ENCODE peak calls at places on chromosomes 7 and 10, in eight cellular contexts. Z is Calu3; X is stimulated activated CD4-positive, alpha-beta T cell treated with anti-CD3 and anti-CD28 coated beads, TNF-alpha, amount 100 ng/mL, for 4 hours; A is stimulated activated naive CD8-positive, alpha-beta T cell treated with anti-CD3 and anti-CD28 coated beads, Interleukin-15, amount 100 ng/mL, for 72 hours; M is GM12892; K is GM12891; H is kidney glomerular epithelial cell; I is foreskin keratinocyte. Q is an unnamed sample.

GRCh38 chr10:31136951-31137885 is 105.6 kb upstream of the ZNF438 start:
- DNase-seq in Z (no peak), X (no peak), A (no peak), M (no peak), K (no peak), H (no peak), I (peak; percentile 31), Q (no peak)

GRCh38 chr7:144001543-144001942 is 1.4 kb downstream of the OR6B1 start:
- DNase-seq in Z (no peak), X (no peak), A (no peak), M (no peak), K (no peak), H (no peak), I (peak; percentile 19), Q (no peak)

GRCh38 chr10:22386396-22386928 is 41.2 kb downstream of the SPAG6 start:
- DNase-seq in Z (no peak), X (no peak), A (no peak), M (no peak), K (no peak), H (no peak), I (no peak), Q (no peak)

GRCh38 chr10:43775379-43775778 is 126.7 kb upstream of the ZNF32 start:
- DNase-seq in Z (no peak), X (no peak), A (no peak), M (no peak), K (no peak), H (no peak), I (no peak), Q (no peak)

GRCh38 chr10:10869592-10869991 is 148.1 kb upstream of the CELF2 start:
- DNase-seq in Z (no peak), X (no peak), A (no peak), M (no peak), K (no peak), H (no peak), I (peak; percentile 43), Q (no peak)

GRCh38 chr7:82005056-82005455 is 235.2 kb upstream of the HGF start:
- DNase-seq in Z (no peak), X (no peak), A (no peak), M (no peak), K (no peak), H (no peak), I (no peak), Q (no peak)

GRCh38 chr7:51187941-51188340 is 128.7 kb downstream of the COBL start:
- DNase-seq in Z (no peak), X (no peak), A (no peak), M (no peak), K (no peak), H (no peak), I (no peak), Q (no peak)

GRCh38 chr10:119602241-119603095 is 5.7 kb upstream of the TIAL1 start:
- DNase-seq in Z (peak; percentile 22), X (no peak), A (peak; percentile 28), M (no peak), K (no peak), H (no peak), I (peak; percentile 23), Q (no peak)

GRCh38 chr10:44260286-44260928 is 124.5 kb downstream of the CXCL12 start:
- DNase-seq in Z (no peak), X (no peak), A (no peak), M (no peak), K (no peak), H (no peak), I (no peak), Q (no peak)

GRCh38 chr10:117342638-117343037 is 32.6 kb downstream of the PDZD8 start:
- DNase-seq in Z (no peak), X (no peak), A (no peak), M (no peak), K (no peak), H (peak; percentile 10), I (peak; percentile 67), Q (no peak)

GRCh38 chr7:44278451-44279161 is 46.8 kb downstream of the CAMK2B start:
- DNase-seq in Z (no peak), X (no peak), A (no peak), M (no peak), K (no peak), H (no peak), I (no peak), Q (no peak)

GRCh38 chr7:44273681-44274622 is 51.4 kb downstream of the CAMK2B start:
- DNase-seq in Z (no peak), X (no peak), A (no peak), M (no peak), K (no peak), H (no peak), I (no peak), Q (no peak)

GRCh38 chr10:29050081-29050480 is 238.8 kb upstream of the LYZL1 start:
- DNase-seq in Z (no peak), X (no peak), A (no peak), M (no peak), K (no peak), H (no peak), I (no peak), Q (no peak)